ENCODE peak calls at places on chromosomes 1 and 21, in five cellular contexts. F is PC-9, R is pancreas, O is heart left ventricle, V is cardiac fibroblast. I is an unnamed sample.

GRCh38 chr21:38438476-38438893 is 59.8 kb downstream of the ERG start:
- DNase-seq in F (peak; percentile 29), O (peak; percentile 67), V (peak; percentile 97), R (no peak), I (peak; percentile 64)

GRCh38 chr1:27598902-27599528 is 4.9 kb downstream of the AHDC1 start:
- DNase-seq in F (peak; percentile 33), R (no peak), V (peak; percentile 76), O (peak; percentile 92), I (peak; percentile 53)

GRCh38 chr1:22275626-22276395 is 132.9 kb upstream of the WNT4 start:
- DNase-seq in R (peak; percentile 83), V (peak; percentile 68), O (no peak), F (peak; percentile 67), I (peak; percentile 45)

GRCh38 chr1:236394905-236395779 is 1.1 kb downstream of the EDARADD start:
- DNase-seq in O (peak; percentile 28), V (peak; percentile 9), F (no peak), R (peak; percentile 78), I (peak; percentile 11)

GRCh38 chr1:223102797-223103533 is 40.1 kb downstream of the TLR5 start:
- DNase-seq in O (peak; percentile 62), V (peak; percentile 11), R (peak; percentile 63), F (peak; percentile 54), I (no peak)

GRCh38 chr21:35932232-35932911 is 128.0 kb downstream of the SETD4 start:
- DNase-seq in F (peak; percentile 19), O (peak; percentile 86), V (peak; percentile 95), R (no peak), I (peak; percentile 81)

GRCh38 chr1:230568008-230568407 is 74.3 kb upstream of the COG2 start:
- DNase-seq in F (peak; percentile 1), V (peak; percentile 37), R (peak; percentile 55), O (no peak), I (peak; percentile 15)

GRCh38 chr1:223135176-223135575 is 7.9 kb downstream of the TLR5 start:
- DNase-seq in R (no peak), O (no peak), F (peak; percentile 57), V (peak; percentile 68), I (peak; percentile 88)

GRCh38 chr1:232705815-232706575 is 76.1 kb upstream of the SIPA1L2 start:
- DNase-seq in R (no peak), O (no peak), F (no peak), V (peak; percentile 44), I (peak; percentile 67)

GRCh38 chr1:201533836-201534235 is 5.1 kb upstream of the NAV1 start:
- DNase-seq in O (no peak), R (no peak), F (no peak), V (no peak), I (peak; percentile 65)

GRCh38 chr1:174021611-174022079 is 512 bp downstream of the RC3H1 start:
- DNase-seq in V (peak; percentile 56), O (peak; percentile 46), R (no peak), F (no peak), I (peak; percentile 55)

GRCh38 chr1:36950588-36950987 is 83.7 kb downstream of the GRIK3 start:
- DNase-seq in F (no peak), V (no peak), R (no peak), O (no peak), I (no peak)

GRCh38 chr1:50422675-50422945 is 633 bp downstream of the DMRTA2 start:
- DNase-seq in O (no peak), F (no peak), R (no peak), V (no peak), I (no peak)

GRCh38 chr1:101122452-101123166 is 97.0 kb upstream of the DPH5 start:
- DNase-seq in V (no peak), R (no peak), F (no peak), O (no peak), I (no peak)

GRCh38 chr1:228748431-228748830 is 13.2 kb downstream of the RHOU start:
- DNase-seq in O (no peak), F (no peak), R (no peak), V (no peak), I (no peak)

GRCh38 chr1:59292557-59292956 is 4.3 kb upstream of the FGGY start:
- DNase-seq in R (no peak), O (peak; percentile 57), F (no peak), V (peak; percentile 91), I (peak; percentile 82)

GRCh38 chr1:78447096-78447495 is 43.7 kb upstream of the PTGFR start:
- DNase-seq in O (no peak), V (no peak), F (no peak), R (no peak), I (peak; percentile 53)

GRCh38 chr1:17438176-17438976 is 1.1 kb downstream of the RCC2 start:
- DNase-seq in O (peak; percentile 77), F (peak; percentile 52), V (peak; percentile 57), R (peak; percentile 83), I (peak; percentile 52)

DNA sequence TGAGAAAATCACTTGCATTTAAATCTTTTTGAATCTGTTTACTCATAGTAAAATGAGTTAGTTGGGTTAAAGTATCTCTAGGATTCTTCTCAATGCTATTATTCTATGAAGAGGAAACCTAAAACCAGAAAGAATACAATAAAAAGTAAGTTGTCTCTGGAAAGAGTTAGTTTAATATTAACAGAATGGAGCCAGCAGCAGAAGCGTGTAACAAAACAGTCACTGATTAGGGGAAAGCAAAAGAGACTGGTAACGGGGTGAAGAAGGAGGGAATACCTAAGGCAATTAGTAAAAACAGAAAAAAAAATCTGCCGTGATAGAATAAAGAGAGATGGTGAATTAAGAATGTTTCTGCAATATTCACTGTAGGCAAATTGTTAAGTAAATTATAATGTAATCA is 60.0 kb downstream of the NRDC start:
- DNase-seq in R (no peak), V (no peak), F (no peak), O (no peak), I (no peak)
- TF ChIP-seq CTCF in R (no peak), V (no peak), F (no peak), O (no peak), I (no peak)

DNA sequence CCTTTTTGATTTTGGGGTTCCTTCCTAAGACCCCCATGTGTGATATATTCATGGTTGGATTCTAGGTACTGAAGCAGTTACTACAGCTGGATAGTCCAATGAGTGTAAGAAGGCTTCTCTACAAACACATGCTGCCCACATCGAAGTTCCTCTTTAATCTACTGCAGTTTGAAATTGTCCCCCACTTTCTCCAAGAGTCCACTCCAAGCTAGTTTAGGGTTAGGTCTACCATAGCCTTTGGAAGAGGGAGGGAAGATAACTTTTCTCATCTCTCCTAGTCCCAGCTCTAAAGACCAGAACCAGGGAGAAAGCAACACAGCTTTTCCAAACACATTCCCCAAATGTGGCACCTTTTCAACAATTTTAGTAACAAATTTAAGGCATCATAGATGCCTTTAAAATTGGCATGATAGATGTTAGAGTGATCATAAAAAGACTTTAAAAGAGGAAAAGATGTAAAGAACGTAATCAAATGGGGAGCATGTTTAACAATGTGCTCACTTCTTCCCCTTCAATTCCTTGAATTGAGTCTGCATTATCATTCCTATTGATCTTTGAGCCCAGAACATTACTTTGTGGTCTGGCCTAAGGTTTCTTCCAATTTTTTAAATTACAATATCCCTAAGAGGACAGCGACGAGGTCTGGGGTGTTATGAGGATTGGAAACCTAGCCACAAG is 1.0 kb upstream of the EXO1 start:
- DNase-seq in O (no peak), R (no peak), F (no peak), V (no peak), I (no peak)
- H3K4me3 ChIP-seq in O (peak overlapping the region; percentile 79), R (no peak overlapping the region), F (peak overlapping the region; percentile 71), V (peak overlapping the region; percentile 96), I (peak overlapping the region; percentile 96)

GRCh38 chr1:221435510-221435909 is 306.4 kb downstream of the DUSP10 start:
- DNase-seq in O (no peak), F (no peak), R (no peak), V (peak; percentile 81), I (peak; percentile 67)

GRCh38 chr1:221430133-221430960 is 311.5 kb downstream of the DUSP10 start:
- DNase-seq in R (no peak), O (no peak), F (no peak), V (no peak), I (no peak)

GRCh38 chr1:221429262-221429661 is 312.6 kb downstream of the DUSP10 start:
- DNase-seq in F (no peak), R (no peak), O (no peak), V (peak; percentile 71), I (peak; percentile 47)

GRCh38 chr1:221431968-221432367 is 309.9 kb downstream of the DUSP10 start:
- DNase-seq in O (no peak), F (no peak), V (no peak), R (no peak), I (no peak)

DNA sequence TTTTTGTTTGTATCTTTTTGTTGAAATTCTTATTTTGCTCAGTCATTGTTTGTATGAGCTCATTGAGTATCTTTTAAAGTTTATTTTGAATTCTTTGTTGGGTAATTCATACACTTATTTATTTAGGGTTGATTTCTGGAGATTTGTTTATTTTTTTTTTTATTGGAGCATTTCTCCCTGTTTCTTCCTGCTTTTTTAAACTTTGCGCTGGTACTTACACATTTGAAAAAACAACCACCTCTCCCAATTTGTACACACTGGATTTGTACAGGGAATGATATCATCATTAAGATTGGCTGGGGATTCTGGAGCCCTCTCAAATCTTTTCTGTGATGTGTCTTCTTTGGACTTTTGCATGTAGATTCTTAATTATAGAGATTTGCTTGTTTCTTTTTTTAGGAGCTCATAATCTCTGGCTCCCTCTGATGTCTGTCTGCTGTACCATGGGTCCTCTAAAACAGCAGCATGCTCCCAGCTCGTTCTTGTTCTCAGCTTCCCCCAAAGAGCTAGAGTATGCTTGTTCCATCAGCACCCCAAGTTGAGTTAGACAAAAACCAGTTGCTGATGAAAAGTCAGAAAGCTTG is 310.7 kb downstream of the DUSP10 start:
- DNase-seq in O (no peak), R (no peak), F (no peak), V (peak; percentile 56), I (peak; percentile 53)
- TF ChIP-seq CTCF in O (peak; percentile 18), R (no peak), F (no peak), V (peak; percentile 36), I (peak; percentile 67)

GRCh38 chr1:216144661-216145450 is 278.4 kb downstream of the USH2A start:
- DNase-seq in R (no peak), F (no peak), V (no peak), O (no peak), I (no peak)
- H3K4me3 ChIP-seq in R (no peak overlapping the region), F (no peak overlapping the region), V (no peak overlapping the region), O (no peak overlapping the region), I (no peak overlapping the region)

GRCh38 chr21:45549670-45550463 is 7.6 kb upstream of the SLC19A1 start:
- DNase-seq in F (no peak), V (no peak), R (peak; percentile 53), O (peak; percentile 36), I (no peak)
- TF ChIP-seq CTCF in F (no peak), V (no peak), R (no peak), O (no peak), I (no peak)

DNA sequence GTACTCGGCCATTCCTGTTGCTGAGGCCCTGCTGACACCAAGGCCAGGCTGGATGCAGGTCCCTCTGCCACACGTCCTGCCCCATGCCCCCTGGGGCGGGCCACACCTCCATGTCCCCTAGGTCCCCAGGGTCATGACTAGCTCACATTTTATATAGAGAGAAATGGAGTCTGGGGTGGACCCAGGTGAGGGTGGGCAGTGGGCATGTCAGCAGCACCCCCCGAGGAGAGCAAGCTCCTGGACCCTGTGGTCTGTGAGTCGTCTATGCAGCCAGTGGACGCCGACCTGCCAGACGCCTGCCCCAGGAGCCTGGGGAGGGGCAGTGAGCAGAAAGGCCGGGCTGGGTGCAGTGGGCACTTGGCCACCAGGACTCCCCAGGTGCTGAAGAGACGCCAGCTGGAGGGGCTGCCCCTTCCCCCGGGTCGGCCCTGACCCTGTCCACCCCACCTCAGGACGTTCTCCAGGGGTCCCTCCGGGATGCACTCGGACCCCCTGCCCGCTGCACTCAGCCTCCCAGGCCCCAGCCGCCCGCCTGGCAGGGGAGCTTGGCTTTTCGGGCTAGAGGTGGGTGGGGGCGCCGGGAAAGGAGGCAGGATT is 15.9 kb downstream of the SAMD11 start:
- DNase-seq in V (no peak), F (no peak), O (no peak), R (no peak), I (no peak)
- H3K4me3 ChIP-seq in V (no peak overlapping the region), F (no peak overlapping the region), O (peak overlapping the region; percentile 54), R (peak overlapping the region; percentile 26), I (no peak overlapping the region)